ENCODE peak calls at places on chromosomes 13 and 19, in ten cellular contexts. V is lung; E is CD4-positive, alpha-beta memory T cell; K is GM23338; H is uterus; X is PC-9; J is HepG2; F is psoas muscle; B is GM23248; R is CD8-positive, alpha-beta T cell. I is an unnamed sample.
A peak's percentile ranks its signal among the peaks of the same experiment; 100 is the strongest.

GRCh38 chr19:40592170-40592569 is 9.0 kb upstream of the LTBP4 start:
- DNase-seq in V (no peak), E (peak; percentile 48), K (peak; percentile 89), H (no peak), X (peak; percentile 56), J (peak; percentile 36), F (no peak), B (peak; percentile 63), R (no peak), I (no peak)

GRCh38 chr13:64993514-64994164 is 2236.5 kb downstream of the PCDH9 start:
- DNase-seq in V (no peak), E (no peak), K (no peak), H (no peak), X (no peak), J (no peak), F (no peak), B (no peak), R (no peak), I (no peak)

GRCh38 chr19:18020212-18021067 is 12.5 kb downstream of the ARRDC2 start:
- DNase-seq in V (peak; percentile 66), E (no peak), K (no peak), H (peak; percentile 74), X (no peak), J (peak; percentile 51), F (peak; percentile 97), B (peak; percentile 80), R (no peak), I (peak; percentile 96)

GRCh38 chr13:112131740-112132113 is 64.8 kb downstream of the SOX1 start:
- DNase-seq in V (peak; percentile 56), E (no peak), K (no peak), H (no peak), X (no peak), J (no peak), F (no peak), B (no peak), R (no peak), I (no peak)

GRCh38 chr13:74867460-74867859 is 614.5 kb downstream of the TBC1D4 start:
- DNase-seq in V (no peak), E (no peak), K (no peak), H (no peak), X (no peak), J (no peak), F (no peak), B (peak; percentile 17), R (no peak), I (no peak)

GRCh38 chr13:37386276-37386675 is 212.3 kb downstream of the POSTN start:
- DNase-seq in V (no peak), E (no peak), K (no peak), H (no peak), X (no peak), J (no peak), F (no peak), B (peak; percentile 56), R (no peak), I (no peak)

GRCh38 chr19:927044-927706 is 1.3 kb downstream of the ARID3A start:
- DNase-seq in V (peak; percentile 78), E (no peak), K (peak; percentile 73), H (peak; percentile 75), X (no peak), J (peak; percentile 85), F (peak; percentile 82), B (peak; percentile 74), R (no peak), I (peak; percentile 84)

GRCh38 chr13:79782541-79783216 is 301.7 kb downstream of the NDFIP2 start:
- DNase-seq in V (peak; percentile 68), E (no peak), K (peak; percentile 87), H (no peak), X (no peak), J (peak; percentile 14), F (peak; percentile 25), B (no peak), R (no peak), I (peak; percentile 70)

GRCh38 chr13:113837554-113838355 is 26.1 kb downstream of the GAS6 start:
- DNase-seq in V (peak; percentile 84), E (no peak), K (no peak), H (peak; percentile 98), X (peak; percentile 73), J (peak; percentile 55), F (peak; percentile 96), B (peak; percentile 99), R (no peak), I (peak; percentile 95)

GRCh38 chr13:100209857-100210580 is 121.1 kb downstream of the PCCA start:
- DNase-seq in V (no peak), E (no peak), K (no peak), H (no peak), X (no peak), J (no peak), F (no peak), B (peak; percentile 88), R (no peak), I (no peak)

GRCh38 chr13:27678306-27679040 is 56.8 kb downstream of the POLR1D start:
- DNase-seq in V (no peak), E (no peak), K (peak; percentile 26), H (no peak), X (no peak), J (no peak), F (no peak), B (no peak), R (no peak), I (no peak)

DNA sequence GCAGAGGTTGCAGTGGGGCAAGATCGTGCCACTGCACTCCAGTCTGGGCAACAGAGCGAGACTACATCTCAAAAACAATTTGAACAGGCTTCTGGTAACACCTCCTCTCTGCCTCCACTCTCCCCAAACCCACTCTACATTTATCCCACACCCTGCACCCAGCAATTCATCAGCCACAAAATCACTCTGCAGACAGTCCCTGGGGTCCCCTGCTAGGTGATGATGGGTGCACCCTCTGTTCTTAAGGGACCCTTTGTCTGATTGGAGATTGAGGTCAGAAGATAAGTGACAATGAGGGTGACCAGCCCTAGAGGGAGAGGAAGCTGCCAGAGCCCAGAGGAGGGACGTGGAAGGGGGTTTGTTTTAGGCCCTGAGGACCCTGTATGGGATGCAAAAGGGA is 2.2 kb downstream of the BCL3 start:
- DNase-seq in V (no peak), E (no peak), K (no peak), H (no peak), X (no peak), J (no peak), F (no peak), B (no peak), R (no peak), I (no peak)
- H3K27ac ChIP-seq in V (peak overlapping the region; percentile 7), E (peak overlapping the region; percentile 95), K (no peak overlapping the region), H (peak overlapping the region; percentile 91), X (no peak overlapping the region), J (no peak overlapping the region), F (peak overlapping the region; percentile 94), B (no peak overlapping the region), R (no peak overlapping the region), I (peak overlapping the region; percentile 22)

GRCh38 chr13:110398564-110399507 is 91.8 kb downstream of the COL4A2 start:
- DNase-seq in V (no peak), E (no peak), K (no peak), H (peak; percentile 6), X (peak; percentile 80), J (no peak), F (no peak), B (peak; percentile 72), R (no peak), I (no peak)

GRCh38 chr13:110397445-110397844 is 90.4 kb downstream of the COL4A2 start:
- DNase-seq in V (no peak), E (no peak), K (no peak), H (peak; percentile 69), X (peak; percentile 0), J (no peak), F (no peak), B (peak; percentile 80), R (no peak), I (no peak)

GRCh38 chr13:110394371-110394841 is 87.3 kb downstream of the COL4A2 start:
- DNase-seq in V (no peak), E (no peak), K (no peak), H (no peak), X (peak; percentile 35), J (no peak), F (no peak), B (no peak), R (no peak), I (no peak)

GRCh38 chr13:110396476-110396875 is 89.4 kb downstream of the COL4A2 start:
- DNase-seq in V (no peak), E (no peak), K (no peak), H (no peak), X (peak; percentile 29), J (no peak), F (no peak), B (no peak), R (no peak), I (no peak)

GRCh38 chr13:110396913-110397379 is 89.9 kb downstream of the COL4A2 start:
- DNase-seq in V (peak; percentile 75), E (no peak), K (no peak), H (peak; percentile 99), X (peak; percentile 33), J (no peak), F (peak; percentile 89), B (peak; percentile 100), R (no peak), I (peak; percentile 98)
- H3K4me3 ChIP-seq in V (peak overlapping the region; percentile 1), E (no peak overlapping the region), K (no peak overlapping the region), H (no peak overlapping the region), X (no peak overlapping the region), J (no peak overlapping the region), F (peak overlapping the region; percentile 37), B (peak overlapping the region; percentile 65), R (no peak overlapping the region), I (no peak overlapping the region)

DNA sequence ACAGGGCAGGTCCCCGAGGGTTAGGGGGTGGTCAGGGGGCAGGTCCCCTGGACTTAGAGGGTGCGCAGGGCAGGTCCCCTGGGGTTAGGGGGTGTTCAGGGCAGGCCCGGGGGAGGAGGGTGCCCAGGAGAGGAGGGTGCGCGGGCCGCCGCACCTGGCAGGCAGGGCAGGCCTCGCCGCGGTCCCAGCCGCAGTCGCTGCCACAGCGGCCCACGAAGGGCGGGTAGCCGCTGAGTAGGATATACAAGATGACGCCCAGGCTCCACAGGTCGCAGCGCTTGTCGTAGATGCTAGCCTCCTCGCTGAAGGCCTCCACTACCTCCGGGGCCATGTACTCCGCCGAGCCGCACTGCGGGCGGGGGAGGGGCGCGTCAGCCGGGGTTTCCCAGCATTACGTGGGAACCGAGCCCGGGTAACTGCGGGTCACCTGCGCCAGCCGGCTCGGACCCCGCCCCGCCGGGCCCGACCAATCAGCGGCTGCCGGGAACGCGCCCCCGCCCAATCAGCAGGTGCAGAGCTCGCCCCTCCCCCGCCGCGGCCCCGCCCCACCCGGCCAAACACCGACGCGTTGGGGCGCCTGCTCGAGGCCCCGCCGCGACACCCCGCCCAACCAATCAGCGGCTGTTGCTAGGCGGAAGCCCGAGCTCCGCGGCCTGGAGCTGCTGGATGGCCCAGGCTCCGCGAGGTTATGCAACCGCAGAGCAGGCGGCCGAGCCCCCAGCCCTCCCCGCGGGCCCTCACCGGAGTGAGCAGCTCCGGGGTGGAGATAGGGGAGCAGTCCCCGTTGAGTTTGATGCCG is 9.2 kb downstream of the MKNK2 start:
- DNase-seq in V (peak; percentile 97), E (peak; percentile 100), K (peak; percentile 97), H (peak; percentile 97), X (no peak), J (no peak), F (peak; percentile 98), B (peak; percentile 86), R (peak; percentile 100), I (peak; percentile 97)
- H3K4me1 ChIP-seq in V (peaks cover 48% of the 10 kb centered on the region), E (peaks cover 61% of the 10 kb centered on the region), K (peaks cover 15% of the 10 kb centered on the region), H (peaks cover 11% of the 10 kb centered on the region), X (no peaks in the 10 kb centered on the region), J (peaks cover 2% of the 10 kb centered on the region), F (peaks cover 74% of the 10 kb centered on the region), B (no peaks in the 10 kb centered on the region), R (peaks cover 54% of the 10 kb centered on the region), I (peaks cover 74% of the 10 kb centered on the region)

DNA sequence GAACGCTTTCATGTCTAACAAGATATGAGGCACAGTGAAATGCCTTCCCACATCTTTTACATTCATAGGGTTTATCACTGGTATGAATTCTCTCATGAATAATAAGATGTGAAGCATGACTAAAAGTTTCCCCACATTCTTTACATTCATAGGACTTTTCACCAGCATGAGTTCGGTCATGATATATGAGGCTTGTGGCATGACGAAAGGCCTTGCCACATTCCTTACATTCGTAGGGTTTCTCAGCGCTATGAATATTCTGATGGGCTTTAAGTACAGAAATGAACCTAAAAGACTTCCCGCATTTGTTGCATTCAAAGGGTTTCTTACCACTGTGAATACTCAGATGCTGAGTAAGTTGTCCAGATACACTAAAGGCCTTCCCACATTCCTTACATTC is 21.3 kb downstream of the ZNF607 start:
- DNase-seq in V (no peak), E (no peak), K (no peak), H (no peak), X (no peak), J (no peak), F (no peak), B (no peak), R (no peak), I (no peak)
- H3K27ac ChIP-seq in V (no peak overlapping the region), E (no peak overlapping the region), K (peak overlapping the region; percentile 8), H (no peak overlapping the region), X (no peak overlapping the region), J (no peak overlapping the region), F (no peak overlapping the region), B (no peak overlapping the region), R (no peak overlapping the region), I (no peak overlapping the region)

I was measured in right atrium auricular region.